ENCODE peak calls at places on chromosomes 4 and X, in five cellular contexts. One of them, this sample, is unnamed.

GRCh38 chr4:95362906-95363578 is 185.7 kb downstream of the UNC5C start:
- DNase-seq in H1: peak; percentile 55
- DNase-seq in GM12878: no peak
- DNase-seq in K562: peak; percentile 9
- DNase-seq in HepG2: peak; percentile 14
- DNase-seq in this sample: peak; percentile 48

GRCh38 chr4:184274288-184274951 is 56.7 kb upstream of the ENPP6 start:
- DNase-seq in H1: no peak
- DNase-seq in GM12878: no peak
- DNase-seq in K562: no peak
- DNase-seq in HepG2: no peak
- DNase-seq in this sample: no peak

GRCh38 chr4:116599859-116600258 is 485.5 kb downstream of the TRAM1L1 start:
- DNase-seq in K562: no peak
- DNase-seq in HepG2: no peak
- DNase-seq in H1: peak; percentile 87
- DNase-seq in GM12878: no peak
- DNase-seq in this sample: no peak

GRCh38 chr4:25760518-25761157 is 102.2 kb downstream of the SEL1L3 start:
- DNase-seq in K562: no peak
- DNase-seq in HepG2: no peak
- DNase-seq in GM12878: no peak
- DNase-seq in H1: no peak
- DNase-seq in this sample: no peak

GRCh38 chr4:186617921-186618320 is 62.6 kb upstream of the MTNR1A start:
- DNase-seq in K562: no peak
- DNase-seq in GM12878: no peak
- DNase-seq in H1: no peak
- DNase-seq in HepG2: no peak
- DNase-seq in this sample: no peak

GRCh38 chrX:69077895-69078455 is 87.3 kb downstream of the PJA1 start:
- DNase-seq in GM12878: no peak
- DNase-seq in HepG2: no peak
- DNase-seq in K562: no peak
- DNase-seq in H1: no peak
- DNase-seq in this sample: no peak

GRCh38 chr4:142331132-142331531 is 515.0 kb downstream of the INPP4B start:
- DNase-seq in HepG2: no peak
- DNase-seq in K562: no peak
- DNase-seq in GM12878: no peak
- DNase-seq in H1: no peak
- DNase-seq in this sample: no peak

GRCh38 chr4:47668810-47669408 is 169.0 kb downstream of the CORIN start:
- DNase-seq in HepG2: peak; percentile 32
- DNase-seq in K562: peak; percentile 45
- DNase-seq in H1: no peak
- DNase-seq in GM12878: no peak
- DNase-seq in this sample: peak; percentile 43

GRCh38 chr4:158521490-158522111 is at the start of gene RXFP1:
- DNase-seq in K562: no peak
- DNase-seq in GM12878: no peak
- DNase-seq in H1: no peak
- DNase-seq in HepG2: no peak
- DNase-seq in this sample: no peak

GRCh38 chrX:25941087-25941486 is 197.1 kb upstream of the MAGEB18 start:
- DNase-seq in GM12878: no peak
- DNase-seq in HepG2: no peak
- DNase-seq in H1: no peak
- DNase-seq in K562: no peak
- DNase-seq in this sample: no peak

GRCh38 chrX:105221374-105221773 is 880 bp upstream of the TEX13A start:
- DNase-seq in GM12878: no peak
- DNase-seq in K562: no peak
- DNase-seq in HepG2: no peak
- DNase-seq in H1: no peak
- DNase-seq in this sample: no peak

GRCh38 chr4:138242830-138243149 is 641 bp upstream of the SLC7A11 start:
- DNase-seq in K562: no peak
- DNase-seq in GM12878: no peak
- DNase-seq in HepG2: no peak
- DNase-seq in H1: no peak
- DNase-seq in this sample: no peak

GRCh38 chrX:115487608-115488007 is 73.4 kb upstream of the PLS3 start:
- DNase-seq in H1: no peak
- DNase-seq in GM12878: no peak
- DNase-seq in HepG2: no peak
- DNase-seq in K562: no peak
- DNase-seq in this sample: no peak

GRCh38 chr4:5979981-5980380 is 38.2 kb downstream of the C4orf50 start:
- DNase-seq in H1: peak; percentile 87
- DNase-seq in HepG2: no peak
- DNase-seq in K562: no peak
- DNase-seq in GM12878: no peak
- DNase-seq in this sample: peak; percentile 80

DNA sequence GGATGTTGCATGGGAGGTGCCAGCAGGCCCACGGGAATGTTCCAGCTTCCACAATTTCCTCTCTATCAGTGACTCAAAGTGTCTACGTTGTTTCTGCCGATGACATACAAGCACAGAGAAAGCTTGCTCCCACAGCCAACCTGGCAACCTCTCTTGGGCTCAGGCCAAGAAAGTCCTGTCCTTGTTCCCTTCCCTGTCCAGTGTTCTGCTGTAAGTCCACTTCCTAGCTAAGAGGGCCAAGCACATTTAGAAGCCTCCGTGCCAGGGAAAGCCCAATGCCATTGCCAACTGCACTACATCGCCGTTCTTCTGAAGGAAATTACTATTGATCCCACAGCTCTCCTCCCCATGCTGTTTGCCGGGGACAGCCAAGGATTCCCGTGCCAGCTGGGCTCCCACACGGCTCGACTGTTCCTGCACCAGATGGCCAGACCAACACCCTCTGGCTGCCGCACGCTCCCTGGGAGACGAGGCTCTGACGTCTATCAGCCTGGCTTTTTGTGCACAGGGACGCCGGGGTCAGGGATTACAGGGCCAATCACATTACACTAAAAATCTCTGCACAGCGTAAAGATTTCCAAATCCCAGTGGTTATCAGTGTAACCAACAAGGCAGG is 284.0 kb downstream of the BCOR start:
- DNase-seq in K562: no peak
- DNase-seq in HepG2: no peak
- DNase-seq in GM12878: no peak
- DNase-seq in H1: no peak
- DNase-seq in this sample: peak; percentile 71
- TF ChIP-seq GABPA in K562: no peak
- TF ChIP-seq GABPA in HepG2: no peak
- TF ChIP-seq GABPA in GM12878: no peak
- TF ChIP-seq GABPA in H1: no peak
- TF ChIP-seq GABPA in this sample: no peak

GRCh38 chr4:87657525-87657924 is 7.4 kb downstream of the DMP1 start:
- DNase-seq in K562: no peak
- DNase-seq in H1: no peak
- DNase-seq in HepG2: no peak
- DNase-seq in GM12878: no peak
- DNase-seq in this sample: no peak
- TF ChIP-seq TAF1 in K562: no peak
- TF ChIP-seq TAF1 in H1: no peak
- TF ChIP-seq TAF1 in HepG2: no peak
- TF ChIP-seq TAF1 in GM12878: no peak
- TF ChIP-seq TAF1 in this sample: no peak

GRCh38 chr4:153651041-153651960 is 32.8 kb upstream of the TLR2 start:
- DNase-seq in HepG2: no peak
- DNase-seq in H1: no peak
- DNase-seq in K562: no peak
- DNase-seq in GM12878: no peak
- DNase-seq in this sample: no peak
- TF ChIP-seq GABPA in HepG2: no peak
- TF ChIP-seq GABPA in H1: no peak
- TF ChIP-seq GABPA in K562: no peak
- TF ChIP-seq GABPA in GM12878: no peak
- TF ChIP-seq GABPA in this sample: no peak

GRCh38 chr4:164116286-164116685 is 621.8 kb downstream of the TMA16 start:
- DNase-seq in K562: no peak
- DNase-seq in GM12878: no peak
- DNase-seq in HepG2: no peak
- DNase-seq in H1: no peak
- DNase-seq in this sample: no peak
- TF ChIP-seq TAF1 in K562: no peak
- TF ChIP-seq TAF1 in GM12878: no peak
- TF ChIP-seq TAF1 in HepG2: no peak
- TF ChIP-seq TAF1 in H1: no peak
- TF ChIP-seq TAF1 in this sample: no peak

DNA sequence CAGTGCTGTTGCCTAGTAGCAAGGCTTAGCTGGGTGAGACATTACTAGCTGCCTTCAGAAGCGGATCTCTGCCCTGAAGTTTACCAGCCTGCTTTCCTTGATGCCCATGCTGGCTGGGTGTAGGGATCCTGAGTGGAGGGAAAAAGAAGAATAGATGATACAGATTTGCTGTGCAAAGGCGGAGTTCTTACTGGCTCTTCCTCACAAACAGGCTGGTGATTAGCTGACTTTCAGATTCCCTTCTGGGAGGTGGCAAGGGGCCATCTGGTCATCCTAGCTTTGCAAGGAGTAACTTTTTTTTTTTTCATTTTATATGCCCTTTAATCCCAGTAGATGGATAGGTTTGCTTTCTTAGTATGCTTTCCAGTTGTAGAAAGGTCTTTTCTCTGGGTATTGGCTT is 44.8 kb downstream of the SMARCA5 start:
- DNase-seq in HepG2: no peak
- DNase-seq in H1: no peak
- DNase-seq in K562: no peak
- DNase-seq in GM12878: no peak
- DNase-seq in this sample: no peak
- TF ChIP-seq GABPA in HepG2: no peak
- TF ChIP-seq GABPA in H1: no peak
- TF ChIP-seq GABPA in K562: no peak
- TF ChIP-seq GABPA in GM12878: no peak
- TF ChIP-seq GABPA in this sample: no peak

GRCh38 chrX:153900806-153901752 is 3.4 kb upstream of the AVPR2 start:
- DNase-seq in GM12878: peak; percentile 55
- DNase-seq in H1: no peak
- DNase-seq in HepG2: no peak
- DNase-seq in K562: peak; percentile 65
- DNase-seq in this sample: peak; percentile 69
- TF ChIP-seq TAF1 in GM12878: no peak
- TF ChIP-seq TAF1 in H1: no peak
- TF ChIP-seq TAF1 in HepG2: no peak
- TF ChIP-seq TAF1 in K562: no peak
- TF ChIP-seq TAF1 in this sample: no peak

GRCh38 chrX:16838202-16839066 is 31.7 kb downstream of the RBBP7 start:
- DNase-seq in GM12878: no peak
- DNase-seq in HepG2: no peak
- DNase-seq in K562: no peak
- DNase-seq in H1: no peak
- DNase-seq in this sample: no peak

GRCh38 chrX:16843208-16843909 is 26.8 kb downstream of the RBBP7 start:
- DNase-seq in GM12878: no peak
- DNase-seq in K562: no peak
- DNase-seq in HepG2: no peak
- DNase-seq in H1: no peak
- DNase-seq in this sample: no peak

GRCh38 chrX:16839224-16839851 is 30.8 kb downstream of the RBBP7 start:
- DNase-seq in GM12878: no peak
- DNase-seq in HepG2: no peak
- DNase-seq in H1: no peak
- DNase-seq in K562: no peak
- DNase-seq in this sample: no peak

GRCh38 chrX:16842684-16843083 is 27.5 kb downstream of the RBBP7 start:
- DNase-seq in HepG2: no peak
- DNase-seq in K562: no peak
- DNase-seq in H1: no peak
- DNase-seq in GM12878: no peak
- DNase-seq in this sample: no peak

DNA sequence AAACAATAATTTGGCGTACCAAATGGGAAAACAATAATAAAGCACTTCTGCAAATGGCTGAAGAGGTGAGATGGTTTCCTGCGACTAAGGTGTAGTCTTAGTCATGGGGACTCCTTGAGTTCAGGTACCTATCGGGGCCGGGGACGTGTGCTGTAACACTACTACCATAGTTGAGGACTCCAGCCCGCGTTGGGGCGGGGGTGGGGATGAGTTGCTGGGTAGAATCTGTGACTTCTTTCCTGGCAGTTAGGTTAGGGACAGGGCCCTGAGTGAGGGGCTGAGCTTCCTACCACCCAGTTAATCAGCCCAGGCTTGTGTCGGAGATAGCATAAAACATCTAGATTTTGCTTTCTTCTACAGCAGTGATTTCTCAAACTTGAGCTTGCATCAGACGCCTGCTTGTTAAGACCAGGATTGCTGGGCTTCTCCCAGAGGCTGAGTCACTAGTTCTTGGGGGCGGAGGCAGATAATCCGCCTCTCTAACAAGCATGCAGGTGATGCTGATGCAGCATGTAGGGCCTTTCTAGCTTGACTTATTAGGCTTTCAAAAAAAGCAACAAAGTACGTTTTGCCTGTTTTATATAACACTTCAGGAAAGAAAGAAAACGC is 30.2 kb downstream of the RBBP7 start:
- DNase-seq in GM12878: no peak
- DNase-seq in HepG2: no peak
- DNase-seq in K562: no peak
- DNase-seq in H1: no peak
- DNase-seq in this sample: no peak
- TF ChIP-seq GABPA in GM12878: no peak
- TF ChIP-seq GABPA in HepG2: no peak
- TF ChIP-seq GABPA in K562: no peak
- TF ChIP-seq GABPA in H1: no peak
- TF ChIP-seq GABPA in this sample: no peak